ENCODE peak calls at places on chromosomes 2 and 18, in six cellular contexts. One of them, this sample, is unnamed.

GRCh38 chr2:67255933-67256615 is 141.1 kb upstream of the ETAA1 start:
- DNase-seq in spleen: no peak
- DNase-seq in stomach: no peak
- DNase-seq in AG04450: peak; percentile 93
- DNase-seq in transverse colon: no peak
- DNase-seq in tibial artery: no peak
- DNase-seq in this sample: no peak

GRCh38 chr2:72973566-72974435 is 56.5 kb downstream of the EMX1 start:
- DNase-seq in spleen: no peak
- DNase-seq in stomach: peak; percentile 63
- DNase-seq in AG04450: peak; percentile 24
- DNase-seq in transverse colon: peak; percentile 41
- DNase-seq in tibial artery: no peak
- DNase-seq in this sample: no peak

GRCh38 chr2:11056614-11057013 is 98.7 kb upstream of the SLC66A3 start:
- DNase-seq in spleen: no peak
- DNase-seq in stomach: no peak
- DNase-seq in AG04450: peak; percentile 79
- DNase-seq in transverse colon: no peak
- DNase-seq in tibial artery: no peak
- DNase-seq in this sample: no peak

GRCh38 chr2:61288070-61288841 is 126.3 kb downstream of the C2orf74 start:
- DNase-seq in spleen: no peak
- DNase-seq in stomach: no peak
- DNase-seq in AG04450: no peak
- DNase-seq in transverse colon: no peak
- DNase-seq in tibial artery: no peak
- DNase-seq in this sample: no peak

GRCh38 chr2:102021776-102022175 is 30.0 kb downstream of the IL1R2 start:
- DNase-seq in spleen: no peak
- DNase-seq in stomach: no peak
- DNase-seq in AG04450: no peak
- DNase-seq in transverse colon: no peak
- DNase-seq in tibial artery: no peak
- DNase-seq in this sample: no peak

GRCh38 chr2:233992481-233993217 is 57.9 kb upstream of the SPP2 start:
- DNase-seq in spleen: no peak
- DNase-seq in stomach: no peak
- DNase-seq in AG04450: no peak
- DNase-seq in transverse colon: no peak
- DNase-seq in tibial artery: no peak
- DNase-seq in this sample: no peak

GRCh38 chr18:31046916-31047315 is 4.4 kb upstream of the DSC3 start:
- DNase-seq in spleen: no peak
- DNase-seq in stomach: no peak
- DNase-seq in AG04450: no peak
- DNase-seq in transverse colon: no peak
- DNase-seq in tibial artery: no peak
- DNase-seq in this sample: no peak

GRCh38 chr2:224948859-224949258 is 93.4 kb downstream of the DOCK10 start:
- DNase-seq in spleen: no peak
- DNase-seq in stomach: no peak
- DNase-seq in AG04450: no peak
- DNase-seq in transverse colon: no peak
- DNase-seq in tibial artery: no peak
- DNase-seq in this sample: no peak

GRCh38 chr2:168683996-168684395 is 118.4 kb upstream of the NOSTRIN start:
- DNase-seq in spleen: no peak
- DNase-seq in stomach: no peak
- DNase-seq in AG04450: no peak
- DNase-seq in transverse colon: no peak
- DNase-seq in tibial artery: no peak
- DNase-seq in this sample: no peak

GRCh38 chr2:44171018-44171417 is 2.3 kb downstream of the PPM1B start:
- DNase-seq in spleen: no peak
- DNase-seq in stomach: no peak
- DNase-seq in AG04450: no peak
- DNase-seq in transverse colon: no peak
- DNase-seq in tibial artery: no peak
- DNase-seq in this sample: no peak

GRCh38 chr2:186503827-186504606 is 18.0 kb downstream of the ZC3H15 start:
- DNase-seq in spleen: no peak
- DNase-seq in stomach: no peak
- DNase-seq in AG04450: no peak
- DNase-seq in transverse colon: no peak
- DNase-seq in tibial artery: no peak
- DNase-seq in this sample: no peak

GRCh38 chr2:45748239-45748638 is 96.8 kb downstream of the PRKCE start:
- DNase-seq in spleen: no peak
- DNase-seq in stomach: no peak
- DNase-seq in AG04450: no peak
- DNase-seq in transverse colon: no peak
- DNase-seq in tibial artery: no peak
- DNase-seq in this sample: no peak

GRCh38 chr2:11155326-11156059 is at the start of gene SLC66A3:
- DNase-seq in spleen: peak; percentile 97
- DNase-seq in stomach: no peak
- DNase-seq in AG04450: peak; percentile 71
- DNase-seq in transverse colon: no peak
- DNase-seq in tibial artery: no peak
- DNase-seq in this sample: peak; percentile 89

GRCh38 chr2:85950743-85951142 is 62.0 kb upstream of the ST3GAL5 start:
- DNase-seq in spleen: no peak
- DNase-seq in stomach: no peak
- DNase-seq in AG04450: no peak
- DNase-seq in transverse colon: no peak
- DNase-seq in tibial artery: no peak
- DNase-seq in this sample: no peak

GRCh38 chr2:73982140-73982617 is 2.5 kb upstream of the TET3 start:
- DNase-seq in spleen: no peak
- DNase-seq in stomach: peak; percentile 41
- DNase-seq in AG04450: no peak
- DNase-seq in transverse colon: peak; percentile 54
- DNase-seq in tibial artery: peak; percentile 77
- DNase-seq in this sample: no peak

GRCh38 chr2:121284424-121285076 is 452 bp downstream of the TFCP2L1 start:
- DNase-seq in spleen: peak; percentile 81
- DNase-seq in stomach: no peak
- DNase-seq in AG04450: no peak
- DNase-seq in transverse colon: no peak
- DNase-seq in tibial artery: no peak
- DNase-seq in this sample: no peak
- TF ChIP-seq CTCF in spleen: no peak
- TF ChIP-seq CTCF in stomach: no peak
- TF ChIP-seq CTCF in AG04450: no peak
- TF ChIP-seq CTCF in transverse colon: no peak
- TF ChIP-seq CTCF in tibial artery: no peak
- TF ChIP-seq CTCF in this sample: no peak

DNA sequence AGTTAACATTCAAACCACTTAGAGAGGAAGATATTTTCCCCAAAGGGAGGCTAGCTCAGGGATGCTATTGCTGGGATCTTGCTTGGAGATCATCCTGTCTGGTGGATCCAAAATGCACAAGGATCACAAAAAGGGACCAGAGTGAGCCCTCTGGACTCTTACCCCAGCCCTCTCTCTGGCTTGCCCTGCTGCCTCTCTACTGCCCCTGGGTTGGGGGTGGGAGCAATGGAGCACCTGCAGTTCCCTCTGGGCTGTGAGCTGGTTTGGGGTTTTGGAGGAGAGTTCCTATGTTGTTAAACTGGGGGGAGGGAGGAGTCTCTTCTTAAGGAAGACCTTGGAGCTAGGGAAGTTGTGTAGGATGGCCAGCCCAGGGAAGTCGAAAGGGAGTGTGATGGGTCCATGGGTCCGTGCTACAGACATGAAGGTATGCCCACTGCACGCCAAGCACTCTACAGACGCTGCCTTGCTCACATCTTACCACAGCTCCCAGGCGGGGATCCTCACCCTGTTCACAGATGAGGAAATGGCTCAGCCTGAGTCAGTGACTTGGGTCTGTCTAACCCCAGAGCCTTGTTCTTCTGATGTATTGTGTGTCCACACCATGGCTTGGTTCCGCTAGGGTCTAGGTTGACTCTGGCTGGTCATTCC is 3.8 kb downstream of the LBH start:
- DNase-seq in spleen: peak; percentile 62
- DNase-seq in stomach: peak; percentile 24
- DNase-seq in AG04450: no peak
- DNase-seq in transverse colon: no peak
- DNase-seq in tibial artery: no peak
- DNase-seq in this sample: no peak
- H3K4me3 ChIP-seq in spleen: no peak overlapping the region
- H3K4me3 ChIP-seq in stomach: peak overlapping the region; percentile 70
- H3K4me3 ChIP-seq in AG04450: peak overlapping the region; percentile 89
- H3K4me3 ChIP-seq in transverse colon: no peak overlapping the region
- H3K4me3 ChIP-seq in tibial artery: peak overlapping the region; percentile 91
- H3K4me3 ChIP-seq in this sample: no peak overlapping the region

GRCh38 chr2:207625014-207625755 is at the start of gene METTL21A:
- DNase-seq in spleen: peak; percentile 98
- DNase-seq in stomach: peak; percentile 92
- DNase-seq in AG04450: no peak
- DNase-seq in transverse colon: peak; percentile 94
- DNase-seq in tibial artery: peak; percentile 93
- DNase-seq in this sample: peak; percentile 99
- TF ChIP-seq CTCF in spleen: peak; percentile 71
- TF ChIP-seq CTCF in stomach: peak; percentile 8
- TF ChIP-seq CTCF in AG04450: peak; percentile 52
- TF ChIP-seq CTCF in transverse colon: peak; percentile 48
- TF ChIP-seq CTCF in tibial artery: peak; percentile 44
- TF ChIP-seq CTCF in this sample: peak; percentile 55

DNA sequence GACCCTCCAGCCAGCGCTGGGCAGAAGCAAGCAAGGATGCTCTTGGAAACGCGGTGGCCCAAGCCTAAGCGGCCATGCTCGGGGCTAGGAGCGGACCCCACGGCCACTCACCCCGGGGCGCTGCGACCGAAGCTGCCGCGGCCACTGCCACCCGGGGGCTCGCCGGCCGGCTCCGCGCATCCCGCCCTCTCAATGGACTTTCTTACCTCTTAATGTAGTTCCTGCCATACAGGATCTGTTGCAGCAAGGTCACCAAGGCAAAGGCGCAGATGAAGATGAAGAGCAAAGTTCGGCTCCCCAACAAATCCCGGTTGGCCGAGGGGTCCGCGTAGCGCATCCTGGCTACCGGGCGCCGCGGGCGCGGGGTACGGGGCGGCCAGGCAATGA is 688 bp downstream of the ST8SIA5 start:
- DNase-seq in spleen: peak; percentile 70
- DNase-seq in stomach: no peak
- DNase-seq in AG04450: no peak
- DNase-seq in transverse colon: no peak
- DNase-seq in tibial artery: no peak
- DNase-seq in this sample: no peak
- H3K4me3 ChIP-seq in spleen: no peak overlapping the region
- H3K4me3 ChIP-seq in stomach: peak overlapping the region; percentile 33
- H3K4me3 ChIP-seq in AG04450: no peak overlapping the region
- H3K4me3 ChIP-seq in transverse colon: no peak overlapping the region
- H3K4me3 ChIP-seq in tibial artery: peak overlapping the region; percentile 16
- H3K4me3 ChIP-seq in this sample: peak overlapping the region; percentile 67

GRCh38 chr2:189982777-189983394 is 79.6 kb downstream of the MSTN start:
- DNase-seq in spleen: no peak
- DNase-seq in stomach: no peak
- DNase-seq in AG04450: no peak
- DNase-seq in transverse colon: no peak
- DNase-seq in tibial artery: no peak
- DNase-seq in this sample: no peak
- TF ChIP-seq CTCF in spleen: no peak
- TF ChIP-seq CTCF in stomach: no peak
- TF ChIP-seq CTCF in AG04450: peak; percentile 48
- TF ChIP-seq CTCF in transverse colon: no peak
- TF ChIP-seq CTCF in tibial artery: no peak
- TF ChIP-seq CTCF in this sample: peak; percentile 39